ENCODE peak calls at places on chromosomes 3 and 15, in six cellular contexts. D is H1, N is ovary, Y is omental fat pad, Z is epithelial cell of proximal tubule, Q is thyroid gland. J is an unnamed sample.

GRCh38 chr15:77107068-77107467 is 36.2 kb upstream of the TSPAN3 start:
- DNase-seq in D (no peak), N (peak; percentile 71), Y (no peak), Z (no peak), Q (peak; percentile 26), J (no peak)

GRCh38 chr15:89444855-89445254 is 51.5 kb downstream of the RHCG start:
- DNase-seq in D (no peak), N (no peak), Y (no peak), Z (no peak), Q (no peak), J (no peak)

GRCh38 chr15:68578960-68579935 is at the start of gene CORO2B:
- DNase-seq in D (no peak), N (peak; percentile 82), Y (no peak), Z (no peak), Q (peak; percentile 82), J (no peak)

GRCh38 chr3:192409838-192410683 is 317.3 kb downstream of the FGF12 start:
- DNase-seq in D (no peak), N (no peak), Y (no peak), Z (no peak), Q (peak; percentile 2), J (no peak)

GRCh38 chr3:12194669-12195161 is 36.0 kb upstream of the TIMP4 start:
- DNase-seq in D (no peak), N (no peak), Y (no peak), Z (no peak), Q (no peak), J (no peak)

GRCh38 chr3:48157950-48158376 is 30.3 kb downstream of the CDC25A start:
- DNase-seq in D (peak; percentile 43), N (peak; percentile 79), Y (peak; percentile 52), Z (no peak), Q (peak; percentile 64), J (peak; percentile 78)

GRCh38 chr15:72964542-72964941 is 87.7 kb upstream of the NEO1 start:
- DNase-seq in D (no peak), N (no peak), Y (no peak), Z (no peak), Q (no peak), J (no peak)

GRCh38 chr15:69578792-69579587 is 126.4 kb downstream of the RPLP1 start:
- DNase-seq in D (no peak), N (no peak), Y (no peak), Z (peak; percentile 81), Q (peak; percentile 91), J (peak; percentile 65)

GRCh38 chr15:36428102-36428845 is 151.2 kb upstream of the CDIN1 start:
- DNase-seq in D (peak; percentile 36), N (no peak), Y (no peak), Z (peak; percentile 98), Q (no peak), J (no peak)

GRCh38 chr3:190036631-190037030 is 84.1 kb downstream of the P3H2 start:
- DNase-seq in D (no peak), N (no peak), Y (no peak), Z (no peak), Q (no peak), J (no peak)

GRCh38 chr3:195150194-195151118 is 120.5 kb downstream of the XXYLT1 start:
- DNase-seq in D (peak; percentile 29), N (peak; percentile 82), Y (no peak), Z (no peak), Q (peak; percentile 37), J (peak; percentile 87)

GRCh38 chr3:155701882-155702465 is 42.9 kb downstream of the PLCH1 start:
- DNase-seq in D (no peak), N (no peak), Y (no peak), Z (peak; percentile 7), Q (no peak), J (no peak)

GRCh38 chr15:58546635-58547627 is 115.1 kb downstream of the LIPC start:
- DNase-seq in D (no peak), N (peak; percentile 77), Y (no peak), Z (peak; percentile 94), Q (peak; percentile 81), J (no peak)

GRCh38 chr15:92747047-92747446 is 91.5 kb upstream of the FAM174B start:
- DNase-seq in D (no peak), N (no peak), Y (no peak), Z (no peak), Q (no peak), J (no peak)

GRCh38 chr3:23465569-23465968 is 262.4 kb downstream of the UBE2E2 start:
- DNase-seq in D (no peak), N (no peak), Y (no peak), Z (no peak), Q (no peak), J (no peak)

GRCh38 chr3:43793648-43794372 is 103.1 kb downstream of the ABHD5 start:
- DNase-seq in D (no peak), N (no peak), Y (no peak), Z (no peak), Q (no peak), J (no peak)

GRCh38 chr3:169495569-169495968 is 167.9 kb downstream of the MECOM start:
- DNase-seq in D (no peak), N (no peak), Y (no peak), Z (no peak), Q (no peak), J (no peak)

GRCh38 chr3:160060409-160061027 is 71.9 kb downstream of the IL12A start:
- DNase-seq in D (no peak), N (no peak), Y (no peak), Z (no peak), Q (no peak), J (no peak)

GRCh38 chr15:80660114-80660513 is 35.0 kb upstream of the ABHD17C start:
- DNase-seq in D (no peak), N (no peak), Y (no peak), Z (no peak), Q (peak; percentile 29), J (no peak)
- TF ChIP-seq CTCF in D (peak; percentile 57), N (no peak), Y (no peak), Z (no peak), Q (no peak), J (no peak)

DNA sequence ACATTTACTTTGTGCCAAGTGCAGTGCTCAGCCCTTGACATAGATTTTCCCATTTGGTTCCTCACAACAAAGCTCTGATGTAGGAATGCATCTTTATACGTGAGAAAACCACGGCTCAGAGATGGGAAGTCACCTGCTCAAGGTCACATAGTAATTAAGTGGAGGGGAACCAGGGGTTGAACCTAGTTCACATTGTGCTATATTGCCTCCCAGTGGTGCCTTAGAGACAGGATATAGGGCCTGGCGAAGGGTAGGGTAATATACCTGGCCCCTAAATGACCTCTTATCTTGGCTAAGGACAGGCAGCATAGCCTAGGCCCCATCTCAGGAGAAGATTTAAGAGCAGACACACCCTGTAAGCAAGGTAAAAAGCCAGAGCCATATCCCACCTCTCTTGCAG is 71.5 kb downstream of the FOXP1 start:
- DNase-seq in D (no peak), N (no peak), Y (no peak), Z (no peak), Q (no peak), J (no peak)
- TF ChIP-seq CTCF in D (peak; percentile 25), N (no peak), Y (no peak), Z (peak; percentile 26), Q (no peak), J (no peak)

DNA sequence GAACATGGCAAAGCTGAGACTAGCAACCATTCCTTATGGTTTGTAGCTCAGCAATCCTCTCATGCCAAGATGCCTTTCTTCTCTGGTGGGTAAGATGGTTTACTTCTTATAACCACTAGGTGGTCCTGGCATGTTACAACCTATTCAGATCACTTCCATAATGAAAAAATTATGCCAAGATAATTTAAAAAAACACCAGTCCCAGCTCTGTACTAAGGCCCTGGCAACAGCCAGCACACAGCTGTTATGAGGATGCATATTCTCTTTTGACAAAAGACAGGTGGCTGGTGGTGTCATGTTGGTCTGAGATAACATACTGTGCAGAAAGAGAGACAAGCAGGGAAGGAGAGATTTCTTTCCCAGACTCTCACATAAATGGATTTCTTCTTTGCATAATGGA is 65.7 kb upstream of the FRMD4B start:
- DNase-seq in D (no peak), N (no peak), Y (no peak), Z (no peak), Q (no peak), J (no peak)
- TF ChIP-seq CTCF in D (no peak), N (no peak), Y (no peak), Z (peak; percentile 24), Q (no peak), J (no peak)

DNA sequence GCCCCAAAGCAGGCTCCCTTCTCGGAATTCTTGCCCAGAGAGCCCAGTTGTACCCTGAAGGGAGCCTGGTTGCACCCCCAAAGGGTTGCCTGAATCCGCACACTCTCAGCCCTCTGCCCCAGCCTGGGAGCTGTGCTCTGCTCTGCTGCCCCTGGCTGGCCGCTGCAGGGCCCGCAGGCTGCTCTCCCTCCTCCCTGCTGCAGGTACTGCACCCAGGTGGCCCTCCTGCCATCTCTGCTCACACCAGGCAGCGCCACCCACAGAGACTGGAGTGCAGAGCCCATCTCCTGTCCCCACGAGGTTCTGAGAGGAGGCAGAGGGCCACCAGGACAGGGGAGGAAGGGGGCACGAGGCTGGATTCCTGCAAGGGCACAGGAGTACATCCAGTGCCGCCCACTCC is 134.2 kb upstream of the NSMCE3 start:
- DNase-seq in D (peak; percentile 33), N (no peak), Y (no peak), Z (no peak), Q (peak; percentile 87), J (no peak)
- TF ChIP-seq CTCF in D (peak; percentile 77), N (no peak), Y (no peak), Z (no peak), Q (peak; percentile 43), J (no peak)

J was measured in ascending aorta.